ENCODE peak calls at places on chromosomes 1 and 21, in four cellular contexts. L is Peyer's patch, I is fibroblast of lung, Y is GM12865. K is an unnamed sample.
A peak's percentile ranks its signal among the peaks of the same experiment; 100 is the strongest.

GRCh38 chr1:2474933-2475371 is 1.1 kb upstream of the PLCH2 start:
- DNase-seq in L (no peak), I (no peak), Y (no peak), K (no peak)

GRCh38 chr1:184605941-184606340 is 148.7 kb downstream of the EDEM3 start:
- DNase-seq in L (no peak), I (peak; percentile 16), Y (no peak), K (no peak)

GRCh38 chr1:56389813-56390539 is 189.4 kb downstream of the PLPP3 start:
- DNase-seq in L (no peak), I (peak; percentile 42), Y (no peak), K (no peak)

GRCh38 chr1:111739984-111740765 is 980 bp upstream of the INKA2 start:
- DNase-seq in L (peak; percentile 77), I (peak; percentile 73), Y (peak; percentile 37), K (peak; percentile 24)

GRCh38 chr1:99647460-99647859 is 1.5 kb downstream of the PALMD start:
- DNase-seq in L (no peak), I (no peak), Y (no peak), K (no peak)

GRCh38 chr1:219794085-219794743 is 134.1 kb downstream of the SLC30A10 start:
- DNase-seq in L (no peak), I (peak; percentile 43), Y (peak; percentile 16), K (no peak)

GRCh38 chr21:39313457-39314154 is at the start of gene BRWD1:
- DNase-seq in L (peak; percentile 89), I (peak; percentile 88), Y (peak; percentile 94), K (peak; percentile 81)

GRCh38 chr1:27356628-27357280 is 10.0 kb downstream of the MAP3K6 start:
- DNase-seq in L (peak; percentile 80), I (no peak), Y (no peak), K (peak; percentile 42)

GRCh38 chr1:94875794-94876193 is 51.1 kb downstream of the CNN3 start:
- DNase-seq in L (no peak), I (no peak), Y (peak; percentile 11), K (no peak)

GRCh38 chr1:79259390-79260336 is 253.1 kb upstream of the ADGRL4 start:
- DNase-seq in L (no peak), I (peak; percentile 33), Y (peak; percentile 13), K (no peak)

GRCh38 chr1:159979257-159979656 is 25.2 kb upstream of the SLAMF9 start:
- DNase-seq in L (no peak), I (no peak), Y (no peak), K (no peak)

GRCh38 chr1:9598316-9598700 is 9.6 kb downstream of the TMEM201 start:
- DNase-seq in L (no peak), I (no peak), Y (no peak), K (no peak)

GRCh38 chr1:225413708-225414375 is 14.0 kb downstream of the LBR start:
- DNase-seq in L (no peak), I (no peak), Y (no peak), K (no peak)

GRCh38 chr1:206461602-206462455 is 8.4 kb upstream of the IKBKE start:
- DNase-seq in L (peak; percentile 92), I (peak; percentile 43), Y (peak; percentile 74), K (peak; percentile 54)

GRCh38 chr1:165737196-165737595 is 31.5 kb downstream of the TMCO1 start:
- DNase-seq in L (no peak), I (peak; percentile 20), Y (no peak), K (no peak)

GRCh38 chr1:54112969-54113368 is 39.8 kb downstream of the CDCP2 start:
- DNase-seq in L (no peak), I (no peak), Y (no peak), K (no peak)

GRCh38 chr1:54167422-54168139 is 14.8 kb upstream of the CDCP2 start:
- DNase-seq in L (no peak), I (peak; percentile 62), Y (no peak), K (no peak)

GRCh38 chr1:53541263-53541625 is 82.0 kb downstream of the DMRTB1 start:
- DNase-seq in L (no peak), I (no peak), Y (no peak), K (no peak)

GRCh38 chr1:218494449-218494852 is 149.3 kb downstream of the TGFB2 start:
- DNase-seq in L (no peak), I (no peak), Y (no peak), K (no peak)

GRCh38 chr1:185534806-185535205 is 199.4 kb upstream of the HMCN1 start:
- DNase-seq in L (no peak), I (no peak), Y (no peak), K (no peak)

GRCh38 chr1:24300971-24301370 is 18.2 kb upstream of the GRHL3 start:
- DNase-seq in L (no peak), I (no peak), Y (no peak), K (no peak)

GRCh38 chr1:246043556-246043955 is 463.5 kb downstream of the SMYD3 start:
- DNase-seq in L (no peak), I (peak; percentile 36), Y (no peak), K (no peak)

GRCh38 chr1:39470040-39470439 is 21.4 kb upstream of the BMP8A start:
- DNase-seq in L (no peak), I (no peak), Y (no peak), K (no peak)

GRCh38 chr1:160438320-160438918 is 38.1 kb downstream of the VANGL2 start:
- DNase-seq in L (no peak), I (no peak), Y (no peak), K (no peak)

GRCh38 chr1:155648207-155649147 is 38.5 kb downstream of the MSTO1 start:
- DNase-seq in L (peak; percentile 51), I (peak; percentile 92), Y (no peak), K (no peak)

GRCh38 chr21:34801519-34802132 is 132.8 kb downstream of the CLIC6 start:
- DNase-seq in L (no peak), I (no peak), Y (peak; percentile 62), K (no peak)

GRCh38 chr1:165288301-165289120 is 68.0 kb downstream of the LMX1A start:
- DNase-seq in L (no peak), I (no peak), Y (no peak), K (no peak)

GRCh38 chr1:22043175-22043769 is 9.2 kb upstream of the CDC42 start:
- DNase-seq in L (peak; percentile 38), I (no peak), Y (peak; percentile 47), K (no peak)
- TF ChIP-seq CTCF in L (no peak), I (no peak), Y (no peak), K (no peak)

DNA sequence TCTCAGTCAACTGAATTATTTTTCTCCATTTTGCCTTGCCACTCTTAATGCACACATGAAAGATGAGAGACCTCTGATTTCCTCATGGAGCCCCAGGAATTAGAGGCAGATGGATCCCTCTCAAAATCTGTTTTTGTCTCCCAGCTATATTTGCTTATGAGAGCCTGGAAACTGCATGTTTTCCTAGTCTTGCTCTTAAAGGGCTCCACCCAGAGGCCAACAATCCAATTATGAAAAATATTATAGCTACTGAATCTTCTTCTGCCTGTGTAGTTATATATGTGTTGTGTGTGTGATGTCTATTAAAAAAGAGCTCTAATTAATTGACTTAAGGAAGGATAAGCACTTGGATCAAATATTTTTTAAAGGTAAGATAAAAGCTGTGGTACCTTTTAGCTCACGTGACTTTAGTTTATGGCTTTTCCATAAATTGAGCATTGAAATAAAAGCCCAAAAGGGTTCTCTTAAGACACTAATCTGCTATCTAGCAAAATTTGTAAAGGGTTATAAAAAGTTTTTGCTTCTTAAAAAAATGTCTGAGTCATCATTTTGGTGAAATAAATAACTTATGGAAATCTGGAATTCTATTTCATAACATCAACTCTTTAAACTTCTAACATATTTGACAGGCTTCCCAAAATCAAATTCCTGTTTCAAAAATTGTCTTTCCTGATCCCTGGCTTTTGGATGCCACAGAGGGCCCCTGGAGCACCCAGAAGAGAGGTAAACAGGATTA is 31.2 kb upstream of the TSPEAR start:
- DNase-seq in L (peak; percentile 8), I (no peak), Y (no peak), K (no peak)
- TF ChIP-seq CTCF in L (peak; percentile 17), I (peak; percentile 23), Y (peak; percentile 3), K (no peak)

DNA sequence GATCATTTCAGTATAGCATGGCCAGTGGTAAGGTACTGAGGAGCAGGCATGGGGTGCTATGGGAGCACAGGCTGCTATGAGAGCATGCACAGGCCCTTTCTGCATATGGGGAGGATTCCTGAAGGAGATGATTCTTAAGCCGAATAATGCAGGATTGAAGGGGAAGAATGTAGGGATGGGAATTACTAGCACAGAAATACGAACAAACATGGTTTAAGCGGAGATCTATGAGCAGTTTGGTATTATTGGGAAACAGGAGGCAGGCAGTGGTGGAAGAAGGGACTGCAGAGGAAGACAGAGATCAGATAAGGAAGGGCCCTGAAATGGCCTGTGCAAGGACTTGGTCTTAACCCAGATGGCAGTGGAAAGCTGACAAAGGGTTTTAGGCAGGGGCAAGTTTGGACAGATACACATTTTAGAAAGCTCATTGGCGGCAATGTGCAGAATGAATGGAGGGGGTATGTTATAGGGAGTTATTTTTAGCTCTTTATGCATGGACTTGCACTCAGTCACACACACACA is 1.7 kb downstream of the OSCP1 start:
- DNase-seq in L (no peak), I (no peak), Y (no peak), K (no peak)
- TF ChIP-seq CTCF in L (no peak), I (no peak), Y (no peak), K (no peak)

DNA sequence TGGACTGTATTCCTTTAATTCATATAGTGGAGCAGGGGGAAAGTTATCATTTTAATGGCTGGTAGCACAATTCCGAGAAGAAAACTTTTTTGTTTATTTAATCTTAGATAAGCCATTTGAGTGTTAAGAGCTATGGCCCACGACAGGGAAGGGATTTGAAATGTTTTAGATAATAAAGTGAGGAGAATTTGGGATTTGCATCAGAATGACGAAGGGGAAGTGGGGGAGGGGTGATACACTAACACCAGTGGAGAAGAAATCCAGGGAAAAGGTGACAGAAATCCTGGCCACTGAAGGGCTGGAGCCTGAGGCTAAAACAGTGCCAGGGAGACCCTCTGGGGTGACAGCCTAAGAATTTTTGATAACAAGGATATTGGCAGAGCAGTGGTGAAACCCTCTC is 21.0 kb downstream of the LEPR start:
- DNase-seq in L (no peak), I (no peak), Y (no peak), K (no peak)
- TF ChIP-seq CTCF in L (no peak), I (no peak), Y (no peak), K (no peak)

K was measured in natural killer cell.